ENCODE peak calls at places on chromosomes 3 and 15, in seven cellular contexts. One of them, this sample, is unnamed.

GRCh38 chr3:51547274-51547673 is 8.8 kb downstream of the RAD54L2 start:
- DNase-seq in fibroblast of lung: no peak
- DNase-seq in sigmoid colon: no peak
- DNase-seq in psoas muscle: no peak
- DNase-seq in right lobe of liver: no peak
- DNase-seq in cardiac muscle cell: no peak
- DNase-seq in RWPE1: no peak
- DNase-seq in this sample: no peak

GRCh38 chr15:90097475-90097874 is 4.8 kb downstream of the IDH2 start:
- DNase-seq in fibroblast of lung: no peak
- DNase-seq in sigmoid colon: no peak
- DNase-seq in psoas muscle: no peak
- DNase-seq in right lobe of liver: peak
- DNase-seq in cardiac muscle cell: no peak
- DNase-seq in RWPE1: no peak
- DNase-seq in this sample: no peak

GRCh38 chr3:130516645-130517512 is at the start of gene COL6A6:
- DNase-seq in fibroblast of lung: peak
- DNase-seq in sigmoid colon: no peak
- DNase-seq in psoas muscle: no peak
- DNase-seq in right lobe of liver: no peak
- DNase-seq in cardiac muscle cell: peak
- DNase-seq in RWPE1: no peak
- DNase-seq in this sample: no peak

GRCh38 chr3:106466881-106467280 is 598.1 kb upstream of the CBLB start:
- DNase-seq in fibroblast of lung: no peak
- DNase-seq in sigmoid colon: no peak
- DNase-seq in psoas muscle: no peak
- DNase-seq in right lobe of liver: no peak
- DNase-seq in cardiac muscle cell: no peak
- DNase-seq in RWPE1: no peak
- DNase-seq in this sample: no peak

GRCh38 chr3:124883191-124883747 is 3.9 kb downstream of the ITGB5 start:
- DNase-seq in fibroblast of lung: no peak
- DNase-seq in sigmoid colon: no peak
- DNase-seq in psoas muscle: no peak
- DNase-seq in right lobe of liver: no peak
- DNase-seq in cardiac muscle cell: no peak
- DNase-seq in RWPE1: no peak
- DNase-seq in this sample: no peak

GRCh38 chr3:17151598-17152373 is 267.0 kb downstream of the PLCL2 start:
- DNase-seq in fibroblast of lung: no peak
- DNase-seq in sigmoid colon: no peak
- DNase-seq in psoas muscle: peak
- DNase-seq in right lobe of liver: no peak
- DNase-seq in cardiac muscle cell: no peak
- DNase-seq in RWPE1: no peak
- DNase-seq in this sample: no peak

GRCh38 chr3:142115927-142116668 is 33.2 kb downstream of the TFDP2 start:
- DNase-seq in fibroblast of lung: no peak
- DNase-seq in sigmoid colon: no peak
- DNase-seq in psoas muscle: no peak
- DNase-seq in right lobe of liver: no peak
- DNase-seq in cardiac muscle cell: no peak
- DNase-seq in RWPE1: no peak
- DNase-seq in this sample: no peak

GRCh38 chr3:122299872-122300460 is 25.1 kb upstream of the CSTA start:
- DNase-seq in fibroblast of lung: no peak
- DNase-seq in sigmoid colon: no peak
- DNase-seq in psoas muscle: no peak
- DNase-seq in right lobe of liver: no peak
- DNase-seq in cardiac muscle cell: no peak
- DNase-seq in RWPE1: no peak
- DNase-seq in this sample: no peak

GRCh38 chr3:154786724-154787123 is 293.4 kb upstream of the MME start:
- DNase-seq in fibroblast of lung: no peak
- DNase-seq in sigmoid colon: no peak
- DNase-seq in psoas muscle: no peak
- DNase-seq in right lobe of liver: no peak
- DNase-seq in cardiac muscle cell: no peak
- DNase-seq in RWPE1: no peak
- DNase-seq in this sample: no peak

GRCh38 chr3:69781593-69781992 is 42.3 kb downstream of the MITF start:
- DNase-seq in fibroblast of lung: no peak
- DNase-seq in sigmoid colon: no peak
- DNase-seq in psoas muscle: no peak
- DNase-seq in right lobe of liver: no peak
- DNase-seq in cardiac muscle cell: peak
- DNase-seq in RWPE1: no peak
- DNase-seq in this sample: no peak

GRCh38 chr15:47887181-47887580 is 169.9 kb downstream of the SEMA6D start:
- DNase-seq in fibroblast of lung: no peak
- DNase-seq in sigmoid colon: no peak
- DNase-seq in psoas muscle: no peak
- DNase-seq in right lobe of liver: no peak
- DNase-seq in cardiac muscle cell: no peak
- DNase-seq in RWPE1: no peak
- DNase-seq in this sample: no peak

GRCh38 chr3:72515915-72516314 is 332.3 kb downstream of the SHQ1 start:
- DNase-seq in fibroblast of lung: no peak
- DNase-seq in sigmoid colon: no peak
- DNase-seq in psoas muscle: no peak
- DNase-seq in right lobe of liver: no peak
- DNase-seq in cardiac muscle cell: no peak
- DNase-seq in RWPE1: no peak
- DNase-seq in this sample: no peak

DNA sequence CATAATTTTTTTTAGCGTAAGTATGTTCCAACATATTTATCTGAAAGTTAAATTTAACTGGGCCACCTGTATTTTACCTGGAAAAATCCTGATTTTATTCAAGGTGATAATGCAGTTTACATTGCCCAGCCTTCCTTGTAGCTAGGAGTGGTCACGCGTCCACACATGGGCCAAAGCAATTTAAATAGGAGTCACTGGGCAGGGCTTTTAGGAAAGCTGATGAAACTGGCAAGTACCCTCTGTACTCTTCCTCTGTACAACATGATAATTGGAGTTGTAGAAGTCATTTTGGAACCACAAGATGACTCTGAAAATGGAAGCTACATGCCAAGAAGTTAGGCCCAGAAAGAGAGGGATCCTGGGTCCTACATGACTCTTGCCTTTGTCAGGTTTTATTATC is 9.5 kb downstream of the BTD start:
- DNase-seq in fibroblast of lung: no peak
- DNase-seq in sigmoid colon: no peak
- DNase-seq in psoas muscle: no peak
- DNase-seq in right lobe of liver: no peak
- DNase-seq in cardiac muscle cell: no peak
- DNase-seq in RWPE1: no peak
- DNase-seq in this sample: no peak
- H3K27ac ChIP-seq in fibroblast of lung: no peak
- H3K27ac ChIP-seq in sigmoid colon: peak
- H3K27ac ChIP-seq in psoas muscle: peak
- H3K27ac ChIP-seq in right lobe of liver: peak
- H3K27ac ChIP-seq in cardiac muscle cell: no peak
- H3K27ac ChIP-seq in RWPE1: no peak
- H3K27ac ChIP-seq in this sample: no peak

DNA sequence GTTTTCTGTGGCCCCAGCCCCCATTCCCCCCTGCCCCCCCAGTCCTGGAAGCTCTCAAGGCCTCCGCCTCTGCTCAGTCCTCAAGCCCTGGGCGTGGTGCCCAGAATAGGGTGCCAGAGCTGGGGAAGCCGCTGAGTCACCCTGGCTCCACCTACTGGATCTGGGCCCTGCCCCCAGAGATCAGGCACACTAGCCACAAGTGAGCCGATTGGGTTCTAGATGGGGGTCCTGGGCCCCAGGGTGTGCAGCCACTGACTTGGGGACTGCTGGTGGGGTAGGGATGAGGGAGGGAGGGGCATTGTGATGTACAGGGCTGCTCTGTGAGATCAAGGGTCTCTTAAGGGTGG is 5.7 kb downstream of the EIF4G1 start:
- DNase-seq in fibroblast of lung: peak
- DNase-seq in sigmoid colon: peak
- DNase-seq in psoas muscle: peak
- DNase-seq in right lobe of liver: peak
- DNase-seq in cardiac muscle cell: no peak
- DNase-seq in RWPE1: peak
- DNase-seq in this sample: peak
- H3K27ac ChIP-seq in fibroblast of lung: peak
- H3K27ac ChIP-seq in sigmoid colon: peak
- H3K27ac ChIP-seq in psoas muscle: peak
- H3K27ac ChIP-seq in right lobe of liver: peak
- H3K27ac ChIP-seq in cardiac muscle cell: peak
- H3K27ac ChIP-seq in RWPE1: peak
- H3K27ac ChIP-seq in this sample: peak

GRCh38 chr3:114089675-114090074 is 33.1 kb downstream of the QTRT2 start:
- DNase-seq in fibroblast of lung: no peak
- DNase-seq in sigmoid colon: no peak
- DNase-seq in psoas muscle: no peak
- DNase-seq in right lobe of liver: no peak
- DNase-seq in cardiac muscle cell: no peak
- DNase-seq in RWPE1: no peak
- DNase-seq in this sample: no peak

GRCh38 chr3:114093001-114093350 is 36.4 kb downstream of the QTRT2 start:
- DNase-seq in fibroblast of lung: peak
- DNase-seq in sigmoid colon: no peak
- DNase-seq in psoas muscle: no peak
- DNase-seq in right lobe of liver: no peak
- DNase-seq in cardiac muscle cell: no peak
- DNase-seq in RWPE1: no peak
- DNase-seq in this sample: peak

GRCh38 chr3:114093596-114093995 is 37.1 kb downstream of the QTRT2 start:
- DNase-seq in fibroblast of lung: peak
- DNase-seq in sigmoid colon: peak
- DNase-seq in psoas muscle: no peak
- DNase-seq in right lobe of liver: no peak
- DNase-seq in cardiac muscle cell: peak
- DNase-seq in RWPE1: peak
- DNase-seq in this sample: peak

GRCh38 chr3:114095808-114096207 is 39.3 kb downstream of the QTRT2 start:
- DNase-seq in fibroblast of lung: peak
- DNase-seq in sigmoid colon: no peak
- DNase-seq in psoas muscle: no peak
- DNase-seq in right lobe of liver: no peak
- DNase-seq in cardiac muscle cell: no peak
- DNase-seq in RWPE1: no peak
- DNase-seq in this sample: no peak

GRCh38 chr3:114092151-114093000 is 35.8 kb downstream of the QTRT2 start:
- DNase-seq in fibroblast of lung: peak
- DNase-seq in sigmoid colon: no peak
- DNase-seq in psoas muscle: no peak
- DNase-seq in right lobe of liver: no peak
- DNase-seq in cardiac muscle cell: no peak
- DNase-seq in RWPE1: no peak
- DNase-seq in this sample: peak
- H3K27ac ChIP-seq in fibroblast of lung: no peak
- H3K27ac ChIP-seq in sigmoid colon: no peak
- H3K27ac ChIP-seq in psoas muscle: no peak
- H3K27ac ChIP-seq in right lobe of liver: no peak
- H3K27ac ChIP-seq in cardiac muscle cell: no peak
- H3K27ac ChIP-seq in RWPE1: no peak
- H3K27ac ChIP-seq in this sample: no peak

GRCh38 chr3:187985636-187986035 is 168.3 kb upstream of the LPP start:
- DNase-seq in fibroblast of lung: peak
- DNase-seq in sigmoid colon: no peak
- DNase-seq in psoas muscle: no peak
- DNase-seq in right lobe of liver: no peak
- DNase-seq in cardiac muscle cell: no peak
- DNase-seq in RWPE1: no peak
- DNase-seq in this sample: no peak
- H3K27ac ChIP-seq in fibroblast of lung: no peak
- H3K27ac ChIP-seq in sigmoid colon: no peak
- H3K27ac ChIP-seq in psoas muscle: peak
- H3K27ac ChIP-seq in right lobe of liver: no peak
- H3K27ac ChIP-seq in cardiac muscle cell: no peak
- H3K27ac ChIP-seq in RWPE1: no peak
- H3K27ac ChIP-seq in this sample: no peak

GRCh38 chr15:66927326-66928077 is 137.9 kb upstream of the SMAD3 start:
- DNase-seq in fibroblast of lung: no peak
- DNase-seq in sigmoid colon: peak
- DNase-seq in psoas muscle: no peak
- DNase-seq in right lobe of liver: no peak
- DNase-seq in cardiac muscle cell: no peak
- DNase-seq in RWPE1: no peak
- DNase-seq in this sample: no peak
- H3K27ac ChIP-seq in fibroblast of lung: no peak
- H3K27ac ChIP-seq in sigmoid colon: no peak
- H3K27ac ChIP-seq in psoas muscle: no peak
- H3K27ac ChIP-seq in right lobe of liver: no peak
- H3K27ac ChIP-seq in cardiac muscle cell: no peak
- H3K27ac ChIP-seq in RWPE1: no peak
- H3K27ac ChIP-seq in this sample: no peak

DNA sequence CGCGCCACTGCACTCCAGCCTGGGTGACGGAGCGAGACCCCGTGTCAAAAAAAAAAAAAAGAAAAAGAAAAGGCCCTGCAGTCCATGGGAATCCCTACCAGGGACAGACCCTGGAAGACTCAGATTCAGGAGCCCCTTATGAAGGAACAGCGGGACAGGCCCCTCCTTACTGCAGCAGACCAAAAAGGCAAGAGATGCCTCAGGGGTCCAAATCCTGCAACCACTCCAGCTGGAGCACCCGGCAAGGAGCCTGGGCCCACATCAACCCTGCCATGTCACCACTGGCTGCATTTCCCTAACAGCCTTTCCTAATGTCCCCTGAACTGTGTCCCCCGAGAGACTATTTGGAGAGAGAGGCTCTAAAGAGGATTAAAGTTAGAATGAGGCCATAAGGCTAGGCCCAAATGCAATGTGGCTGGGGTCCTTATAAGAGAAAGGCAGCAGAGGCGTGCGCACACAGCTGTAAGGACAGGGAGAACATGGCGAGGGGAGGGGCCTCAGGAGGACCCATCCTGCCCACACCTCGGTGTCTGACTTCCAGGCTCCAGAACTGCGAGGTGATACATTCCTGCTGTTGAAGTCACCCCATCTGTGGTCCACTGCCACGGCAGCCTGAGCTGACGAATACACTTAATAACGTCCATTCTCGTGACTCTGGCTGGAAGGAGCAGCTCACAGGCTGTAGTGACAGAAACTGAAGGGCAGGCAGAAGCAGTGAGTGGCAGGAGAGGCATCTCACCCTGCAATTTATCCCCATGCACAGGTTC is 78.1 kb downstream of the ATP10A start:
- DNase-seq in fibroblast of lung: peak
- DNase-seq in sigmoid colon: peak
- DNase-seq in psoas muscle: no peak
- DNase-seq in right lobe of liver: no peak
- DNase-seq in cardiac muscle cell: no peak
- DNase-seq in RWPE1: no peak
- DNase-seq in this sample: peak
- H3K27ac ChIP-seq in fibroblast of lung: peak
- H3K27ac ChIP-seq in sigmoid colon: peak
- H3K27ac ChIP-seq in psoas muscle: no peak
- H3K27ac ChIP-seq in right lobe of liver: no peak
- H3K27ac ChIP-seq in cardiac muscle cell: no peak
- H3K27ac ChIP-seq in RWPE1: no peak
- H3K27ac ChIP-seq in this sample: peak

DNA sequence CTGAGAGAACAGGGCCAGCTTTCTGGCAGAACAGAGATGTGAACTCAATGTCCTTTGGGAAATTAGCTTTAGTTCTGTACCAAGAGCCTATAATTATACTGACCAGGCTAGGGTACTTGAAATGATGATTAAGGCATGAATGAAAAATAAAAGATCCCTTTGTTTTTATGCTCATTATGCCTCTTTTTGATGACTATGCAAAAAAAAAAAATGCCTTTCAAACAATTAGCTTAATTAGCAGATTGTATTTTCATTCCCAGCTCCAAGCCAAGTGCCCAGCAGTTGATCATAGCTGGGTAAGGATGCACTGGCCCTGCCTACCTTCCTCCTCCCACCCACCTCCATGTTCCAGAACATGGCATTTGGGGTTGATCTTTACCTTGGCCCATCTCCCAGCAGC is 56.8 kb downstream of the LYZL4 start:
- DNase-seq in fibroblast of lung: no peak
- DNase-seq in sigmoid colon: no peak
- DNase-seq in psoas muscle: no peak
- DNase-seq in right lobe of liver: no peak
- DNase-seq in cardiac muscle cell: no peak
- DNase-seq in RWPE1: no peak
- DNase-seq in this sample: no peak
- H3K27ac ChIP-seq in fibroblast of lung: no peak
- H3K27ac ChIP-seq in sigmoid colon: no peak
- H3K27ac ChIP-seq in psoas muscle: no peak
- H3K27ac ChIP-seq in right lobe of liver: no peak
- H3K27ac ChIP-seq in cardiac muscle cell: no peak
- H3K27ac ChIP-seq in RWPE1: no peak
- H3K27ac ChIP-seq in this sample: no peak

This sample was measured in osteoblast.